ENCODE peak calls at places on chromosomes 7 and 10, in nine cellular contexts. Z is nucleus accumbens; H is activated T-cell treated with anti-CD3 and anti-CD28 coated beads, Interleukin-2, amount 50 U/mL, for 4 hours; N is HuH-7.5; D is AG10803; W is activated CD4-positive, alpha-beta T cell treated with anti-CD3 and anti-CD28 coated beads, Interleukin-2, amount 50 U/mL, for 48 hours; P is activated CD4-positive, alpha-beta memory T cell treated with anti-CD3 and anti-CD28 coated beads for 36 hours; S is NK-92 treated with Interleukin-12 subunit alpha and Interleukin-12 subunit beta, amount 100 ng/mL, for 24 hours; R is SJCRH30. K is an unnamed sample.

GRCh38 chr7:98418636-98419315 is 17.9 kb upstream of the BAIAP2L1 start:
- DNase-seq in Z (no peak), H (no peak), N (peak), D (peak), W (peak), P (peak), S (peak), R (peak), K (peak)

GRCh38 chr7:142909921-142910521 is 23.5 kb downstream of the TRPV5 start:
- DNase-seq in Z (no peak), H (no peak), N (no peak), D (no peak), W (no peak), P (no peak), S (no peak), R (no peak), K (no peak)

GRCh38 chr7:23239709-23240108 is 6.9 kb upstream of the GPNMB start:
- DNase-seq in Z (no peak), H (no peak), N (no peak), D (no peak), W (no peak), P (no peak), S (no peak), R (no peak), K (no peak)

GRCh38 chr10:6347391-6347951 is 144.7 kb downstream of the PFKFB3 start:
- DNase-seq in Z (no peak), H (peak), N (no peak), D (peak), W (peak), P (peak), S (no peak), R (no peak), K (no peak)

GRCh38 chr10:1086787-1087186 is 30.6 kb downstream of the WDR37 start:
- DNase-seq in Z (no peak), H (no peak), N (no peak), D (no peak), W (no peak), P (no peak), S (no peak), R (no peak), K (no peak)

GRCh38 chr7:105654994-105655900 is 74.0 kb upstream of the EFCAB10 start:
- DNase-seq in Z (no peak), H (no peak), N (no peak), D (peak), W (no peak), P (no peak), S (no peak), R (peak), K (no peak)

GRCh38 chr10:91939653-91940052 is 16.1 kb downstream of the BTAF1 start:
- DNase-seq in Z (no peak), H (no peak), N (no peak), D (no peak), W (no peak), P (no peak), S (no peak), R (no peak), K (no peak)

GRCh38 chr10:101323495-101323894 is 30.5 kb upstream of the BTRC start:
- DNase-seq in Z (no peak), H (no peak), N (no peak), D (no peak), W (no peak), P (no peak), S (no peak), R (no peak), K (no peak)

GRCh38 chr10:124290095-124290795 is 128.5 kb downstream of the OAT start:
- DNase-seq in Z (no peak), H (no peak), N (no peak), D (peak), W (no peak), P (no peak), S (no peak), R (peak), K (no peak)

GRCh38 chr7:101681170-101682007 is 52.3 kb upstream of the MYL10 start:
- DNase-seq in Z (no peak), H (no peak), N (no peak), D (peak), W (no peak), P (no peak), S (no peak), R (peak), K (peak)

GRCh38 chr7:44461387-44461786 is 29.1 kb downstream of the NUDCD3 start:
- DNase-seq in Z (no peak), H (peak), N (no peak), D (peak), W (peak), P (peak), S (no peak), R (no peak), K (no peak)

GRCh38 chr10:64113796-64114195 is 592.6 kb downstream of the REEP3 start:
- DNase-seq in Z (no peak), H (no peak), N (no peak), D (no peak), W (no peak), P (no peak), S (no peak), R (no peak), K (no peak)

GRCh38 chr10:17033529-17034250 is 95.9 kb downstream of the CUBN start:
- DNase-seq in Z (no peak), H (no peak), N (no peak), D (peak), W (no peak), P (no peak), S (no peak), R (no peak), K (no peak)

GRCh38 chr7:117251687-117252086 is 71.2 kb downstream of the WNT2 start:
- DNase-seq in Z (no peak), H (no peak), N (no peak), D (peak), W (no peak), P (no peak), S (no peak), R (no peak), K (no peak)

GRCh38 chr10:5442056-5442989 is 30.0 kb downstream of the NET1 start:
- DNase-seq in Z (no peak), H (peak), N (no peak), D (peak), W (peak), P (no peak), S (no peak), R (no peak), K (no peak)

GRCh38 chr10:37741831-37742230 is 115.6 kb downstream of the ZNF248 start:
- DNase-seq in Z (no peak), H (no peak), N (no peak), D (no peak), W (no peak), P (no peak), S (no peak), R (no peak), K (no peak)

GRCh38 chr7:17233643-17234397 is 64.6 kb upstream of the AHR start:
- DNase-seq in Z (no peak), H (peak), N (no peak), D (peak), W (peak), P (peak), S (no peak), R (no peak), K (no peak)

GRCh38 chr10:86690657-86691084 is 22.4 kb downstream of the LDB3 start:
- DNase-seq in Z (no peak), H (no peak), N (no peak), D (no peak), W (no peak), P (no peak), S (no peak), R (no peak), K (no peak)

GRCh38 chr10:21517134-21517982 is 8.1 kb downstream of the SKIDA1 start:
- DNase-seq in Z (peak), H (no peak), N (peak), D (peak), W (peak), P (peak), S (no peak), R (peak), K (peak)

GRCh38 chr10:29131952-29132820 is 156.7 kb upstream of the LYZL1 start:
- DNase-seq in Z (no peak), H (no peak), N (no peak), D (peak), W (no peak), P (no peak), S (no peak), R (no peak), K (no peak)

K was measured in ascending aorta.